ENCODE peak calls at places on chromosomes 4 and X, in seven cellular contexts. One of them, this sample, is unnamed. For H3K9me3, the result is how much of the 10 kb centered on the place peaks cover.

GRCh38 chr4:142824368-142824767 is 21.7 kb downstream of the INPP4B start:
- DNase-seq in upper lobe of right lung: no peak
- DNase-seq in body of pancreas: no peak
- DNase-seq in aorta: no peak
- DNase-seq in breast epithelium: no peak
- DNase-seq in HCT116: no peak
- DNase-seq in IMR-90: peak
- DNase-seq in this sample: no peak

GRCh38 chr4:126267689-126268088 is 952.9 kb downstream of the FAT4 start:
- DNase-seq in aorta: no peak
- DNase-seq in HCT116: no peak
- DNase-seq in body of pancreas: no peak
- DNase-seq in IMR-90: peak
- DNase-seq in upper lobe of right lung: no peak
- DNase-seq in breast epithelium: no peak
- DNase-seq in this sample: no peak

GRCh38 chr4:185394568-185395254 is 1.0 kb downstream of the LRP2BP start:
- DNase-seq in HCT116: no peak
- DNase-seq in body of pancreas: no peak
- DNase-seq in IMR-90: no peak
- DNase-seq in aorta: no peak
- DNase-seq in upper lobe of right lung: no peak
- DNase-seq in breast epithelium: no peak
- DNase-seq in this sample: no peak

GRCh38 chrX:143058096-143058495 is 32.4 kb downstream of the SPANXN4 start:
- DNase-seq in body of pancreas: no peak
- DNase-seq in aorta: no peak
- DNase-seq in IMR-90: no peak
- DNase-seq in HCT116: no peak
- DNase-seq in upper lobe of right lung: no peak
- DNase-seq in breast epithelium: no peak
- DNase-seq in this sample: no peak

GRCh38 chrX:133868687-133869086 is 116.7 kb downstream of the GPC3 start:
- DNase-seq in breast epithelium: no peak
- DNase-seq in HCT116: no peak
- DNase-seq in IMR-90: no peak
- DNase-seq in upper lobe of right lung: no peak
- DNase-seq in aorta: no peak
- DNase-seq in body of pancreas: no peak
- DNase-seq in this sample: no peak

GRCh38 chr4:57581200-57581599 is 471.0 kb upstream of the IGFBP7 start:
- DNase-seq in IMR-90: no peak
- DNase-seq in body of pancreas: no peak
- DNase-seq in breast epithelium: no peak
- DNase-seq in upper lobe of right lung: no peak
- DNase-seq in aorta: no peak
- DNase-seq in HCT116: no peak
- DNase-seq in this sample: no peak

GRCh38 chrX:133448512-133449076 is 33.3 kb upstream of the GPC4 start:
- DNase-seq in upper lobe of right lung: no peak
- DNase-seq in body of pancreas: no peak
- DNase-seq in breast epithelium: no peak
- DNase-seq in HCT116: no peak
- DNase-seq in aorta: no peak
- DNase-seq in IMR-90: no peak
- DNase-seq in this sample: no peak

GRCh38 chr4:5118091-5118786 is 67.0 kb downstream of the STK32B start:
- DNase-seq in breast epithelium: no peak
- DNase-seq in aorta: no peak
- DNase-seq in body of pancreas: no peak
- DNase-seq in IMR-90: no peak
- DNase-seq in upper lobe of right lung: no peak
- DNase-seq in HCT116: no peak
- DNase-seq in this sample: no peak

GRCh38 chr4:29336851-29337250 is 1383.3 kb upstream of the PCDH7 start:
- DNase-seq in HCT116: no peak
- DNase-seq in aorta: no peak
- DNase-seq in upper lobe of right lung: no peak
- DNase-seq in breast epithelium: no peak
- DNase-seq in body of pancreas: no peak
- DNase-seq in IMR-90: no peak
- DNase-seq in this sample: no peak

GRCh38 chrX:133516691-133517090 is 101.4 kb upstream of the GPC4 start:
- DNase-seq in body of pancreas: no peak
- DNase-seq in HCT116: no peak
- DNase-seq in upper lobe of right lung: no peak
- DNase-seq in aorta: no peak
- DNase-seq in breast epithelium: no peak
- DNase-seq in IMR-90: no peak
- DNase-seq in this sample: no peak

GRCh38 chr4:166972071-166972470 is 262.2 kb downstream of the SPOCK3 start:
- DNase-seq in body of pancreas: no peak
- DNase-seq in upper lobe of right lung: no peak
- DNase-seq in aorta: no peak
- DNase-seq in HCT116: no peak
- DNase-seq in breast epithelium: no peak
- DNase-seq in IMR-90: no peak
- DNase-seq in this sample: no peak

GRCh38 chr4:121789960-121790829 is 10.9 kb upstream of the EXOSC9 start:
- DNase-seq in breast epithelium: no peak
- DNase-seq in IMR-90: peak
- DNase-seq in body of pancreas: no peak
- DNase-seq in HCT116: no peak
- DNase-seq in aorta: no peak
- DNase-seq in upper lobe of right lung: no peak
- DNase-seq in this sample: no peak

GRCh38 chrX:6129195-6129594 is 99.5 kb downstream of the NLGN4X start:
- DNase-seq in aorta: no peak
- DNase-seq in upper lobe of right lung: no peak
- DNase-seq in body of pancreas: no peak
- DNase-seq in HCT116: no peak
- DNase-seq in breast epithelium: no peak
- DNase-seq in IMR-90: no peak
- DNase-seq in this sample: no peak

GRCh38 chr4:3112241-3112978 is 37.9 kb downstream of the HTT start:
- DNase-seq in aorta: no peak
- DNase-seq in IMR-90: no peak
- DNase-seq in upper lobe of right lung: no peak
- DNase-seq in breast epithelium: no peak
- DNase-seq in HCT116: no peak
- DNase-seq in body of pancreas: no peak
- DNase-seq in this sample: no peak

GRCh38 chr4:2265113-2266110 is 3.5 kb upstream of the MXD4 start:
- DNase-seq in breast epithelium: no peak
- DNase-seq in aorta: peak
- DNase-seq in HCT116: no peak
- DNase-seq in upper lobe of right lung: no peak
- DNase-seq in IMR-90: no peak
- DNase-seq in body of pancreas: no peak
- DNase-seq in this sample: no peak

GRCh38 chr4:172725581-172725980 is 443.0 kb upstream of the GALNT7 start:
- DNase-seq in body of pancreas: no peak
- DNase-seq in breast epithelium: no peak
- DNase-seq in IMR-90: peak
- DNase-seq in HCT116: no peak
- DNase-seq in aorta: no peak
- DNase-seq in upper lobe of right lung: no peak
- DNase-seq in this sample: no peak

GRCh38 chr4:158163941-158164665 is 8.7 kb downstream of the GASK1B start:
- DNase-seq in HCT116: no peak
- DNase-seq in breast epithelium: no peak
- DNase-seq in IMR-90: no peak
- DNase-seq in aorta: no peak
- DNase-seq in body of pancreas: peak
- DNase-seq in upper lobe of right lung: no peak
- DNase-seq in this sample: no peak

GRCh38 chrX:131841496-131842410 is 181.3 kb upstream of the STK26 start:
- DNase-seq in breast epithelium: no peak
- DNase-seq in HCT116: peak
- DNase-seq in upper lobe of right lung: no peak
- DNase-seq in IMR-90: peak
- DNase-seq in body of pancreas: peak
- DNase-seq in aorta: no peak
- DNase-seq in this sample: peak

GRCh38 chr4:112889619-112890294 is 159.7 kb upstream of the ANK2 start:
- DNase-seq in HCT116: no peak
- DNase-seq in aorta: no peak
- DNase-seq in body of pancreas: no peak
- DNase-seq in upper lobe of right lung: no peak
- DNase-seq in breast epithelium: no peak
- DNase-seq in IMR-90: peak
- DNase-seq in this sample: no peak

GRCh38 chrX:374566-374965 is 12.1 kb downstream of the PPP2R3B start:
- DNase-seq in aorta: no peak
- DNase-seq in IMR-90: peak
- DNase-seq in body of pancreas: no peak
- DNase-seq in breast epithelium: no peak
- DNase-seq in HCT116: no peak
- DNase-seq in upper lobe of right lung: no peak
- DNase-seq in this sample: no peak

GRCh38 chrX:42432552-42432951 is 345.4 kb downstream of the PPP1R2C start:
- DNase-seq in IMR-90: no peak
- DNase-seq in upper lobe of right lung: no peak
- DNase-seq in aorta: no peak
- DNase-seq in breast epithelium: no peak
- DNase-seq in HCT116: no peak
- DNase-seq in body of pancreas: no peak
- DNase-seq in this sample: no peak

GRCh38 chr4:102780476-102781144 is 19.8 kb upstream of the MANBA start:
- DNase-seq in body of pancreas: no peak
- DNase-seq in upper lobe of right lung: no peak
- DNase-seq in aorta: no peak
- DNase-seq in IMR-90: peak
- DNase-seq in breast epithelium: no peak
- DNase-seq in HCT116: no peak
- DNase-seq in this sample: no peak

GRCh38 chrX:107731831-107732502 is 43.6 kb downstream of the TSC22D3 start:
- DNase-seq in HCT116: peak
- DNase-seq in upper lobe of right lung: peak
- DNase-seq in aorta: peak
- DNase-seq in body of pancreas: peak
- DNase-seq in IMR-90: peak
- DNase-seq in breast epithelium: peak
- DNase-seq in this sample: no peak

DNA sequence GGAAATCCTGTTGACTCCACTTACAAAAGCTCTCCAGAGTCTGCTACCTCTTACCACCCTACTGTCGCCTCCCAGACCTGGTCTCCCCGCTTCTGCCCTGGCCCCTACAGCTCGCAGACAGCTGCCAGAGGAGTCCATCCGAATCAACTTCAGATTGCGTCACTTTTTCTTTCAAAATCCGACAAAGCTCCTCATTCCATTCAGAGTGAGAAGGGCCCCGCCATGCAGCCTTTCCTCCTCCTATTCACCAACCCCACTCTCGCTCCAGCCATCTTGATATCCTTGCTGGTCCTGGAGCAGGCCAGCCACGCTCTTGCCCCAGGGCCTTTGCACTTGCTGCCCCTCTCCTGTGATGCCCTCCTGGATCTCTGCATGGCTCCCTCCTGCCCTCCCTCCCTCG is 5.2 kb upstream of the OPN1LW start:
- DNase-seq in HCT116: no peak
- DNase-seq in upper lobe of right lung: no peak
- DNase-seq in aorta: peak
- DNase-seq in IMR-90: no peak
- DNase-seq in body of pancreas: no peak
- DNase-seq in breast epithelium: no peak
- DNase-seq in this sample: no peak
- H3K9me3 ChIP-seq in HCT116: under half
- H3K9me3 ChIP-seq in upper lobe of right lung: under half
- H3K9me3 ChIP-seq in aorta: under half
- H3K9me3 ChIP-seq in IMR-90: under half
- H3K9me3 ChIP-seq in body of pancreas: under half
- H3K9me3 ChIP-seq in breast epithelium: under half
- H3K9me3 ChIP-seq in this sample: under half

DNA sequence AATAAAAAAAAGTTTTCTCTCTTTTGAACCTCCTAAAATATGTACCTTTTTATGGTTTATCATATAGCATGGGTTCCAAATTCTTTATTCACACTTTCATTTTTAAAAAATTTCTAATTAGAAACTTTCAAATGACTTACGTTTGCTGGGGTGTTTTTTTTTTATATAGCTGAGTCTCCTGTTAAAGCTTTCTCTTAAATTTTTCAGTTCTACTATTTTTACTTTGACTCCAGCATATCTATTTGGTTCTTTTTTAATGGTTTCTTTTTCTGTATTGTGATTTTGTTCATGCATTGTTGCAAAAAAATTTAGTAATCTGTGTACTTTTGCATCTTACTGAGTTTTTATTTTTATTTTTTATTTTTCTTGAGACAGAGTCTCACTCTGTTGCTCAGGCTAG is 22.3 kb downstream of the ZNF718 start:
- DNase-seq in breast epithelium: no peak
- DNase-seq in upper lobe of right lung: no peak
- DNase-seq in IMR-90: no peak
- DNase-seq in HCT116: no peak
- DNase-seq in body of pancreas: no peak
- DNase-seq in aorta: no peak
- DNase-seq in this sample: no peak
- H3K9me3 ChIP-seq in breast epithelium: half or more
- H3K9me3 ChIP-seq in upper lobe of right lung: half or more
- H3K9me3 ChIP-seq in IMR-90: under half
- H3K9me3 ChIP-seq in HCT116: under half
- H3K9me3 ChIP-seq in body of pancreas: half or more
- H3K9me3 ChIP-seq in aorta: under half
- H3K9me3 ChIP-seq in this sample: under half

GRCh38 chr4:8788174-8788573 is 83.5 kb downstream of the HMX1 start:
- DNase-seq in aorta: no peak
- DNase-seq in body of pancreas: no peak
- DNase-seq in breast epithelium: no peak
- DNase-seq in upper lobe of right lung: no peak
- DNase-seq in HCT116: no peak
- DNase-seq in IMR-90: no peak
- DNase-seq in this sample: no peak
- H3K9me3 ChIP-seq in aorta: under half
- H3K9me3 ChIP-seq in body of pancreas: under half
- H3K9me3 ChIP-seq in breast epithelium: under half
- H3K9me3 ChIP-seq in upper lobe of right lung: under half
- H3K9me3 ChIP-seq in HCT116: under half
- H3K9me3 ChIP-seq in IMR-90: under half
- H3K9me3 ChIP-seq in this sample: under half

DNA sequence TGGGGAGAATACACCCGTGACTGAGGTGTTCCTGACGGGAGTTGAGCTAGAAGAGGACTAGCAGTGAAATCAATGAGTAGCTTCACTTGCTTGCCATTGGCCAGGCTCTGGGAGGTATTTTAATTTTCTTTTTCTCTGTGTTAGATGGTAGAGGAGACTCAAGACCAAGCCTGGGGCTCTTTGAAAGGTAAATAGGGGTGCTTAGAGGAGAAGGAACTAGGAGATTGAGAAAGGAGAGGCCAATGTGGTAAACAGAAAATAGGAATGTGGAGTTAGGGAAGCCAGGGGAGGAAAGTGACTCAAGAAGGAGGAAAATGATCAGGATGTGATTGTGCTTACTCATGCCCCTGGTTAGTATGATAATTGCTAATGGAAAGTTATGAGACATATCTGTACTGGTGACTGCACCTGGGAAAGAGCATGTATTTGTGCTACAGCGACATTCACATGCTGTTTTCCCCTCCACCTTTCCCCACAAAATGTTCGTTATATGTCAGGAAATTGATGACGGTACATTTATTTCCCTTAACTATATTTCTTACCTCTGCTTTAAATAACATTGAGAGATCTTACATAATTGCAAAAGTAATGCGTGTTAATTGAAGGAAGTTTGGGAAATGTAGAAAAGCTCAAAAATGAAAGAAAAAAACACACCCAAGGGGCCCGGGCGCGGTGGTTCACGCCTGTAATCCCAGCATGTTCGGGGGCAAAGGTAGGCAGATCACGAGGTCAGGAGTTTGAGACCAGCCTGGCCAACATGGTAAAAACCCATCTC is 16.9 kb upstream of the LRBA start:
- DNase-seq in body of pancreas: no peak
- DNase-seq in HCT116: no peak
- DNase-seq in upper lobe of right lung: no peak
- DNase-seq in IMR-90: peak
- DNase-seq in aorta: no peak
- DNase-seq in breast epithelium: no peak
- DNase-seq in this sample: no peak
- H3K9me3 ChIP-seq in body of pancreas: under half
- H3K9me3 ChIP-seq in HCT116: under half
- H3K9me3 ChIP-seq in upper lobe of right lung: under half
- H3K9me3 ChIP-seq in IMR-90: under half
- H3K9me3 ChIP-seq in aorta: under half
- H3K9me3 ChIP-seq in breast epithelium: under half
- H3K9me3 ChIP-seq in this sample: under half

This sample was measured in T-helper 17 cell.